ENCODE peak calls at places on chromosome 11, in eight cellular contexts. Y is SJSA1, O is midbrain, M is cardiac fibroblast, R is fibroblast of the conjunctiva, U is lower lobe of right lung, K is heart left ventricle, S is mucosa of descending colon. L is an unnamed sample.

GRCh38 chr11:35418847-35419712 is at the start of gene SLC1A2:
- DNase-seq in U (peak), M (peak), R (no peak), K (peak), O (peak), S (no peak), Y (peak), L (peak)

GRCh38 chr11:130166457-130166784 is 6.8 kb downstream of the ST14 start:
- DNase-seq in K (peak), S (peak), Y (peak), U (no peak), R (peak), O (no peak), M (peak), L (no peak)

GRCh38 chr11:132125855-132126841 is 755.7 kb downstream of the NTM start:
- DNase-seq in Y (peak), K (no peak), O (peak), S (no peak), M (peak), U (no peak), R (no peak), L (no peak)

GRCh38 chr11:111162306-111162705 is 83.2 kb upstream of the POU2AF2 start:
- DNase-seq in K (no peak), S (no peak), U (no peak), Y (no peak), M (peak), O (no peak), R (no peak), L (no peak)

GRCh38 chr11:97964332-97965004 is 1056.3 kb upstream of the CNTN5 start:
- DNase-seq in M (no peak), U (no peak), O (no peak), Y (no peak), K (no peak), S (no peak), R (no peak), L (no peak)

GRCh38 chr11:124898711-124899110 is 1.0 kb upstream of the ROBO4 start:
- DNase-seq in Y (peak), U (no peak), R (peak), K (peak), O (peak), S (no peak), M (peak), L (peak)

GRCh38 chr11:65571940-65572339 is 398 bp upstream of the FAM89B start:
- DNase-seq in S (no peak), U (no peak), R (no peak), O (no peak), Y (peak), K (no peak), M (peak), L (no peak)

GRCh38 chr11:70552441-70553150 is 154.3 kb downstream of the CTTN start:
- DNase-seq in R (no peak), O (no peak), S (no peak), Y (no peak), K (no peak), M (no peak), U (no peak), L (no peak)

GRCh38 chr11:104618949-104619348 is 279.3 kb downstream of the CASP12 start:
- DNase-seq in K (no peak), R (no peak), O (peak), U (no peak), Y (no peak), M (peak), S (no peak), L (no peak)

GRCh38 chr11:63639195-63639832 is 25.1 kb upstream of the PLAAT3 start:
- DNase-seq in K (no peak), Y (peak), M (peak), U (no peak), S (no peak), R (peak), O (peak), L (no peak)

GRCh38 chr11:123054301-123055065 is 7.5 kb downstream of the HSPA8 start:
- DNase-seq in R (peak), U (no peak), M (peak), Y (peak), S (no peak), K (no peak), O (peak), L (no peak)

GRCh38 chr11:94032066-94032465 is 10.9 kb downstream of the HEPHL1 start:
- DNase-seq in O (no peak), K (no peak), R (no peak), S (no peak), Y (no peak), M (no peak), U (no peak), L (no peak)

GRCh38 chr11:65262381-65262680 is 569 bp downstream of the POLA2 start:
- DNase-seq in K (no peak), M (no peak), Y (no peak), U (peak), O (peak), R (no peak), S (no peak), L (no peak)

GRCh38 chr11:29306527-29306926 is 710.3 kb downstream of the KCNA4 start:
- DNase-seq in O (no peak), K (no peak), M (peak), Y (no peak), U (no peak), S (no peak), R (no peak), L (no peak)

GRCh38 chr11:74682731-74683278 is 48.4 kb downstream of the CHRDL2 start:
- DNase-seq in R (no peak), S (no peak), Y (no peak), O (no peak), U (no peak), K (no peak), M (no peak), L (peak)

GRCh38 chr11:68825603-68826002 is 16.1 kb downstream of the CPT1A start:
- DNase-seq in K (no peak), M (peak), U (no peak), Y (no peak), O (no peak), S (peak), R (no peak), L (no peak)

GRCh38 chr11:95154514-95154913 is 64.9 kb downstream of the ENDOD1 start:
- DNase-seq in O (peak), M (peak), R (no peak), Y (no peak), K (peak), U (no peak), S (peak), L (peak)

GRCh38 chr11:20022363-20023081 is 137.8 kb downstream of the DBX1 start:
- DNase-seq in S (no peak), U (no peak), Y (no peak), K (no peak), M (peak), O (no peak), R (no peak), L (no peak)

GRCh38 chr11:57248780-57249383 is 11.8 kb upstream of the APLNR start:
- DNase-seq in R (peak), M (peak), S (peak), K (peak), U (peak), Y (peak), O (peak), L (peak)

GRCh38 chr11:112977620-112978212 is 16.5 kb downstream of the NCAM1 start:
- DNase-seq in M (peak), Y (no peak), O (peak), U (no peak), R (peak), S (no peak), K (no peak), L (peak)

GRCh38 chr11:34185926-34186841 is 80.8 kb downstream of the NAT10 start:
- DNase-seq in O (no peak), R (no peak), K (no peak), Y (peak), S (no peak), U (no peak), M (no peak), L (no peak)

GRCh38 chr11:20027546-20028014 is 132.7 kb downstream of the DBX1 start:
- DNase-seq in R (no peak), Y (no peak), S (no peak), U (no peak), O (no peak), M (no peak), K (no peak), L (no peak)

GRCh38 chr11:9269492-9270030 is 4.4 kb upstream of the DENND5A start:
- DNase-seq in M (peak), U (no peak), S (peak), Y (no peak), R (no peak), O (no peak), K (no peak), L (no peak)

GRCh38 chr11:46916669-46917108 is 1.7 kb downstream of the LRP4 start:
- DNase-seq in M (peak), S (peak), K (peak), Y (peak), U (no peak), R (peak), O (peak), L (peak)

GRCh38 chr11:35610636-35611035 is 7.6 kb upstream of the FJX1 start:
- DNase-seq in R (no peak), K (no peak), Y (no peak), S (no peak), O (no peak), M (no peak), U (no peak), L (no peak)

GRCh38 chr11:44526438-44526837 is 39.0 kb upstream of the CD82 start:
- DNase-seq in Y (no peak), R (no peak), S (no peak), O (no peak), M (no peak), U (no peak), K (no peak), L (no peak)

GRCh38 chr11:116540645-116541044 is 232.1 kb downstream of the BUD13 start:
- DNase-seq in K (no peak), R (no peak), U (no peak), Y (no peak), O (no peak), S (no peak), M (no peak), L (no peak)

GRCh38 chr11:85673422-85673821 is 8.5 kb upstream of the CREBZF start:
- DNase-seq in S (no peak), U (no peak), Y (no peak), R (no peak), M (no peak), O (no peak), K (no peak), L (no peak)

GRCh38 chr11:1645357-1645821 is 15.8 kb downstream of the KRTAP5-5 start:
- DNase-seq in M (no peak), O (no peak), K (no peak), U (no peak), Y (no peak), R (no peak), S (peak), L (no peak)

GRCh38 chr11:132683602-132684001 is 848.7 kb downstream of the OPCML start:
- DNase-seq in K (no peak), M (no peak), U (no peak), Y (no peak), S (no peak), O (no peak), R (no peak), L (no peak)

L was measured in left cardiac atrium.